ENCODE peak calls at places on chromosomes 3 and 15, in seven cellular contexts. L, A, Z, K, U, F and P are unnamed samples.

GRCh38 chr3:172591876-172592771 is 68.9 kb upstream of the TNFSF10 start:
- DNase-seq in L (peak), A (no peak), U (peak), K (peak), F (no peak), Z (peak), P (no peak)

GRCh38 chr3:18428036-18428435 is 2.9 kb upstream of the SATB1 start:
- DNase-seq in Z (no peak), U (no peak), K (no peak), F (no peak), A (no peak), L (no peak), P (no peak)

GRCh38 chr3:112333002-112333385 is at the start of gene CD200:
- DNase-seq in L (peak), K (peak), A (no peak), Z (no peak), U (peak), F (no peak), P (no peak)

GRCh38 chr3:184158394-184158793 is 3.2 kb downstream of the DVL3 start:
- DNase-seq in Z (no peak), L (no peak), A (no peak), F (no peak), U (no peak), K (no peak), P (no peak)

GRCh38 chr3:123658118-123658859 is 73.4 kb upstream of the HACD2 start:
- DNase-seq in Z (no peak), K (no peak), U (no peak), A (peak), L (no peak), F (no peak), P (no peak)

GRCh38 chr3:28982906-28983305 is 298.0 kb upstream of the RBMS3 start:
- DNase-seq in F (no peak), K (peak), Z (no peak), L (no peak), U (no peak), A (no peak), P (no peak)

GRCh38 chr3:2741520-2741919 is 368.7 kb downstream of the IL5RA start:
- DNase-seq in F (no peak), A (no peak), L (no peak), U (no peak), Z (no peak), K (no peak), P (no peak)

GRCh38 chr3:188491276-188491687 is 337.3 kb downstream of the LPP start:
- DNase-seq in F (no peak), K (no peak), U (no peak), L (no peak), Z (no peak), A (no peak), P (no peak)

GRCh38 chr3:38136272-38136806 is 588 bp downstream of the ACAA1 start:
- DNase-seq in Z (no peak), K (no peak), F (no peak), U (no peak), L (no peak), A (no peak), P (no peak)

GRCh38 chr15:83108266-83109219 is 1.1 kb downstream of the TM6SF1 start:
- DNase-seq in Z (peak), A (no peak), L (peak), F (no peak), U (no peak), K (peak), P (no peak)

GRCh38 chr3:112640333-112640863 is 545 bp downstream of the CCDC80 start:
- DNase-seq in L (no peak), Z (no peak), K (no peak), A (peak), U (no peak), F (peak), P (peak)

GRCh38 chr15:88465633-88466219 is 1.5 kb downstream of the MRPL46 start:
- DNase-seq in L (no peak), Z (no peak), U (peak), F (no peak), K (no peak), A (peak), P (peak)

GRCh38 chr3:94405258-94406035 is 342.6 kb downstream of the NSUN3 start:
- DNase-seq in U (no peak), F (no peak), K (no peak), L (no peak), Z (no peak), A (no peak), P (no peak)

GRCh38 chr3:108818404-108818803 is 4.2 kb upstream of the TRAT1 start:
- DNase-seq in A (no peak), L (no peak), Z (no peak), U (peak), F (no peak), K (peak), P (no peak)

GRCh38 chr15:46714959-46715358 is 1002.3 kb upstream of the SEMA6D start:
- DNase-seq in Z (no peak), U (no peak), K (no peak), A (no peak), L (no peak), F (no peak), P (no peak)

GRCh38 chr3:197487911-197488391 is 67.8 kb downstream of the BDH1 start:
- DNase-seq in A (peak), F (peak), L (no peak), Z (no peak), U (no peak), K (no peak), P (peak)

GRCh38 chr15:68228143-68228970 is 1.2 kb downstream of the CLN6 start:
- DNase-seq in L (no peak), U (peak), Z (no peak), F (no peak), K (no peak), A (no peak), P (no peak)

GRCh38 chr3:117036259-117036799 is 326.8 kb downstream of the TUSC7 start:
- DNase-seq in L (no peak), F (peak), U (peak), K (no peak), Z (no peak), A (peak), P (no peak)

GRCh38 chr3:106792716-106793115 is 584.5 kb upstream of the CCDC54 start:
- DNase-seq in K (no peak), F (no peak), Z (no peak), A (no peak), L (no peak), U (no peak), P (no peak)

GRCh38 chr3:177374323-177374722 is 177.0 kb upstream of the TBL1XR1 start:
- DNase-seq in U (no peak), F (no peak), Z (no peak), L (no peak), A (no peak), K (no peak), P (no peak)

GRCh38 chr15:89243046-89243690 is 611 bp upstream of the FANCI start:
- DNase-seq in L (no peak), U (no peak), K (no peak), F (no peak), Z (no peak), A (no peak), P (no peak)

GRCh38 chr3:178304758-178305157 is 231.5 kb upstream of the KCNMB2 start:
- DNase-seq in A (peak), Z (no peak), L (no peak), K (no peak), F (no peak), U (no peak), P (no peak)

GRCh38 chr3:58723197-58723596 is 56.6 kb upstream of the FAM3D start:
- DNase-seq in A (no peak), K (no peak), Z (no peak), F (no peak), L (no peak), U (no peak), P (no peak)

GRCh38 chr3:25009665-25010064 is 418.4 kb upstream of the RARB start:
- DNase-seq in K (no peak), Z (no peak), U (no peak), F (no peak), L (no peak), A (no peak), P (no peak)

GRCh38 chr3:11096266-11097135 is 57.8 kb upstream of the HRH1 start:
- DNase-seq in Z (peak), F (peak), L (no peak), K (peak), U (peak), A (peak), P (peak)

GRCh38 chr15:58165661-58166060 is 27.5 kb downstream of the AQP9 start:
- DNase-seq in A (no peak), K (no peak), F (no peak), Z (no peak), L (no peak), U (peak), P (no peak)

GRCh38 chr3:37453393-37454391 is 279.3 kb upstream of the LRRFIP2 start:
- DNase-seq in Z (no peak), L (no peak), A (no peak), K (no peak), F (no peak), U (peak), P (no peak)

GRCh38 chr15:63046927-63047760 is 4.6 kb downstream of the TPM1 start:
- DNase-seq in F (no peak), K (no peak), Z (no peak), A (no peak), L (no peak), U (no peak), P (no peak)

GRCh38 chr3:127673191-127674098 is 693 bp downstream of the ABTB1 start:
- DNase-seq in Z (peak), U (peak), F (no peak), L (peak), A (no peak), K (peak), P (peak)

GRCh38 chr3:155270485-155271342 is 22.8 kb downstream of the STRIT1 start:
- DNase-seq in F (no peak), Z (no peak), K (no peak), U (no peak), L (no peak), A (no peak), P (peak)

GRCh38 chr3:136141891-136142290 is 54.2 kb downstream of the MSL2 start:
- DNase-seq in U (no peak), L (no peak), A (no peak), Z (no peak), K (no peak), F (no peak), P (no peak)

GRCh38 chr3:47019201-47019600 is 39.7 kb downstream of the NBEAL2 start:
- DNase-seq in K (peak), A (no peak), L (no peak), U (peak), F (no peak), Z (no peak), P (no peak)

GRCh38 chr15:29685156-29686078 is 136.9 kb downstream of the TJP1 start:
- DNase-seq in L (no peak), Z (peak), K (no peak), A (no peak), U (no peak), F (no peak), P (no peak)

GRCh38 chr3:160665784-160666526 is 11.0 kb upstream of the ARL14 start:
- DNase-seq in A (peak), F (no peak), U (peak), Z (no peak), L (no peak), K (peak), P (peak)

GRCh38 chr3:151135548-151136337 is 50.3 kb downstream of the MED12L start:
- DNase-seq in U (no peak), F (no peak), Z (no peak), K (no peak), A (no peak), L (no peak), P (peak)

GRCh38 chr3:152155246-152155645 is 113.5 kb upstream of the MBNL1 start:
- DNase-seq in U (no peak), Z (no peak), K (no peak), A (no peak), L (no peak), F (no peak), P (no peak)

GRCh38 chr3:196127308-196128040 is 45.6 kb upstream of the TFRC start:
- DNase-seq in F (no peak), U (peak), L (no peak), K (no peak), Z (no peak), A (no peak), P (peak)